ENCODE peak calls at places on chromosomes 12 and 14, in eight cellular contexts. One of them, this sample, is unnamed.

GRCh38 chr12:48296586-48297396 is 53.9 kb downstream of the ZNF641 start:
- DNase-seq in head of caudate nucleus: peak; percentile 93
- DNase-seq in COR-L47: no peak
- DNase-seq in neural progenitor cell: peak; percentile 88
- DNase-seq in AG20443: peak; percentile 74
- DNase-seq in NCI-H510A: no peak
- DNase-seq in stimulated activated CD4-positive, alpha-beta T cell treated with anti-CD3 and anti-CD28 coated beads, TNF-alpha, amount 100 ng/mL, for 1 hour: peak; percentile 34
- DNase-seq in NCI-H146: no peak
- DNase-seq in this sample: peak; percentile 78

GRCh38 chr12:32877670-32878459 is 18.7 kb downstream of the PKP2 start:
- DNase-seq in head of caudate nucleus: no peak
- DNase-seq in COR-L47: peak; percentile 50
- DNase-seq in neural progenitor cell: no peak
- DNase-seq in AG20443: no peak
- DNase-seq in NCI-H510A: no peak
- DNase-seq in stimulated activated CD4-positive, alpha-beta T cell treated with anti-CD3 and anti-CD28 coated beads, TNF-alpha, amount 100 ng/mL, for 1 hour: no peak
- DNase-seq in NCI-H146: peak; percentile 14
- DNase-seq in this sample: peak; percentile 58

GRCh38 chr14:21923820-21924219 is 250.2 kb upstream of the OR4E1 start:
- DNase-seq in head of caudate nucleus: no peak
- DNase-seq in COR-L47: no peak
- DNase-seq in neural progenitor cell: no peak
- DNase-seq in AG20443: no peak
- DNase-seq in NCI-H510A: no peak
- DNase-seq in stimulated activated CD4-positive, alpha-beta T cell treated with anti-CD3 and anti-CD28 coated beads, TNF-alpha, amount 100 ng/mL, for 1 hour: no peak
- DNase-seq in NCI-H146: no peak
- DNase-seq in this sample: no peak

GRCh38 chr12:12008232-12008850 is 62.4 kb upstream of the BCL2L14 start:
- DNase-seq in head of caudate nucleus: no peak
- DNase-seq in COR-L47: no peak
- DNase-seq in neural progenitor cell: peak; percentile 27
- DNase-seq in AG20443: no peak
- DNase-seq in NCI-H510A: no peak
- DNase-seq in stimulated activated CD4-positive, alpha-beta T cell treated with anti-CD3 and anti-CD28 coated beads, TNF-alpha, amount 100 ng/mL, for 1 hour: no peak
- DNase-seq in NCI-H146: peak; percentile 31
- DNase-seq in this sample: no peak

GRCh38 chr14:105240811-105241576 is 7.3 kb upstream of the BTBD6 start:
- DNase-seq in head of caudate nucleus: no peak
- DNase-seq in COR-L47: no peak
- DNase-seq in neural progenitor cell: no peak
- DNase-seq in AG20443: no peak
- DNase-seq in NCI-H510A: no peak
- DNase-seq in stimulated activated CD4-positive, alpha-beta T cell treated with anti-CD3 and anti-CD28 coated beads, TNF-alpha, amount 100 ng/mL, for 1 hour: no peak
- DNase-seq in NCI-H146: no peak
- DNase-seq in this sample: no peak

GRCh38 chr12:12870454-12870853 is 20.9 kb upstream of the GPRC5A start:
- DNase-seq in head of caudate nucleus: no peak
- DNase-seq in COR-L47: no peak
- DNase-seq in neural progenitor cell: no peak
- DNase-seq in AG20443: peak; percentile 38
- DNase-seq in NCI-H510A: no peak
- DNase-seq in stimulated activated CD4-positive, alpha-beta T cell treated with anti-CD3 and anti-CD28 coated beads, TNF-alpha, amount 100 ng/mL, for 1 hour: no peak
- DNase-seq in NCI-H146: no peak
- DNase-seq in this sample: peak; percentile 61

GRCh38 chr14:102255401-102256190 is 49.4 kb downstream of the MOK start:
- DNase-seq in head of caudate nucleus: no peak
- DNase-seq in COR-L47: no peak
- DNase-seq in neural progenitor cell: no peak
- DNase-seq in AG20443: no peak
- DNase-seq in NCI-H510A: no peak
- DNase-seq in stimulated activated CD4-positive, alpha-beta T cell treated with anti-CD3 and anti-CD28 coated beads, TNF-alpha, amount 100 ng/mL, for 1 hour: no peak
- DNase-seq in NCI-H146: no peak
- DNase-seq in this sample: peak; percentile 68

GRCh38 chr14:78182722-78183121 is 12.5 kb downstream of the NRXN3 start:
- DNase-seq in head of caudate nucleus: no peak
- DNase-seq in COR-L47: peak; percentile 64
- DNase-seq in neural progenitor cell: no peak
- DNase-seq in AG20443: no peak
- DNase-seq in NCI-H510A: no peak
- DNase-seq in stimulated activated CD4-positive, alpha-beta T cell treated with anti-CD3 and anti-CD28 coated beads, TNF-alpha, amount 100 ng/mL, for 1 hour: no peak
- DNase-seq in NCI-H146: peak; percentile 31
- DNase-seq in this sample: no peak

GRCh38 chr12:110699591-110700445 is 10.9 kb upstream of the HVCN1 start:
- DNase-seq in head of caudate nucleus: no peak
- DNase-seq in COR-L47: no peak
- DNase-seq in neural progenitor cell: peak; percentile 40
- DNase-seq in AG20443: no peak
- DNase-seq in NCI-H510A: no peak
- DNase-seq in stimulated activated CD4-positive, alpha-beta T cell treated with anti-CD3 and anti-CD28 coated beads, TNF-alpha, amount 100 ng/mL, for 1 hour: no peak
- DNase-seq in NCI-H146: peak; percentile 46
- DNase-seq in this sample: no peak

GRCh38 chr12:96274331-96274730 is 80.2 kb downstream of the ELK3 start:
- DNase-seq in head of caudate nucleus: no peak
- DNase-seq in COR-L47: no peak
- DNase-seq in neural progenitor cell: no peak
- DNase-seq in AG20443: no peak
- DNase-seq in NCI-H510A: no peak
- DNase-seq in stimulated activated CD4-positive, alpha-beta T cell treated with anti-CD3 and anti-CD28 coated beads, TNF-alpha, amount 100 ng/mL, for 1 hour: no peak
- DNase-seq in NCI-H146: no peak
- DNase-seq in this sample: no peak

GRCh38 chr12:130504110-130504835 is 166.6 kb downstream of the PIWIL1 start:
- DNase-seq in head of caudate nucleus: no peak
- DNase-seq in COR-L47: no peak
- DNase-seq in neural progenitor cell: peak; percentile 57
- DNase-seq in AG20443: no peak
- DNase-seq in NCI-H510A: peak; percentile 5
- DNase-seq in stimulated activated CD4-positive, alpha-beta T cell treated with anti-CD3 and anti-CD28 coated beads, TNF-alpha, amount 100 ng/mL, for 1 hour: no peak
- DNase-seq in NCI-H146: no peak
- DNase-seq in this sample: no peak

GRCh38 chr14:43090380-43090779 is 1416.7 kb downstream of the FSCB start:
- DNase-seq in head of caudate nucleus: no peak
- DNase-seq in COR-L47: no peak
- DNase-seq in neural progenitor cell: no peak
- DNase-seq in AG20443: no peak
- DNase-seq in NCI-H510A: no peak
- DNase-seq in stimulated activated CD4-positive, alpha-beta T cell treated with anti-CD3 and anti-CD28 coated beads, TNF-alpha, amount 100 ng/mL, for 1 hour: no peak
- DNase-seq in NCI-H146: no peak
- DNase-seq in this sample: no peak

GRCh38 chr12:25054783-25055144 is 105.9 kb upstream of the BCAT1 start:
- DNase-seq in head of caudate nucleus: no peak
- DNase-seq in COR-L47: no peak
- DNase-seq in neural progenitor cell: no peak
- DNase-seq in AG20443: no peak
- DNase-seq in NCI-H510A: no peak
- DNase-seq in stimulated activated CD4-positive, alpha-beta T cell treated with anti-CD3 and anti-CD28 coated beads, TNF-alpha, amount 100 ng/mL, for 1 hour: peak; percentile 17
- DNase-seq in NCI-H146: no peak
- DNase-seq in this sample: peak; percentile 43

GRCh38 chr14:55599250-55599879 is 19.4 kb downstream of the KTN1 start:
- DNase-seq in head of caudate nucleus: no peak
- DNase-seq in COR-L47: no peak
- DNase-seq in neural progenitor cell: no peak
- DNase-seq in AG20443: no peak
- DNase-seq in NCI-H510A: peak; percentile 64
- DNase-seq in stimulated activated CD4-positive, alpha-beta T cell treated with anti-CD3 and anti-CD28 coated beads, TNF-alpha, amount 100 ng/mL, for 1 hour: no peak
- DNase-seq in NCI-H146: peak; percentile 81
- DNase-seq in this sample: no peak

GRCh38 chr14:102751088-102751487 is 26.2 kb upstream of the TRAF3 start:
- DNase-seq in head of caudate nucleus: no peak
- DNase-seq in COR-L47: no peak
- DNase-seq in neural progenitor cell: no peak
- DNase-seq in AG20443: no peak
- DNase-seq in NCI-H510A: no peak
- DNase-seq in stimulated activated CD4-positive, alpha-beta T cell treated with anti-CD3 and anti-CD28 coated beads, TNF-alpha, amount 100 ng/mL, for 1 hour: no peak
- DNase-seq in NCI-H146: no peak
- DNase-seq in this sample: no peak

GRCh38 chr12:11630046-11630706 is 19.3 kb upstream of the ETV6 start:
- DNase-seq in head of caudate nucleus: no peak
- DNase-seq in COR-L47: peak; percentile 12
- DNase-seq in neural progenitor cell: peak; percentile 51
- DNase-seq in AG20443: no peak
- DNase-seq in NCI-H510A: peak; percentile 78
- DNase-seq in stimulated activated CD4-positive, alpha-beta T cell treated with anti-CD3 and anti-CD28 coated beads, TNF-alpha, amount 100 ng/mL, for 1 hour: no peak
- DNase-seq in NCI-H146: peak; percentile 43
- DNase-seq in this sample: peak; percentile 51

GRCh38 chr12:26056335-26056734 is 68.5 kb downstream of the BHLHE41 start:
- DNase-seq in head of caudate nucleus: no peak
- DNase-seq in COR-L47: no peak
- DNase-seq in neural progenitor cell: no peak
- DNase-seq in AG20443: no peak
- DNase-seq in NCI-H510A: no peak
- DNase-seq in stimulated activated CD4-positive, alpha-beta T cell treated with anti-CD3 and anti-CD28 coated beads, TNF-alpha, amount 100 ng/mL, for 1 hour: no peak
- DNase-seq in NCI-H146: no peak
- DNase-seq in this sample: peak; percentile 56

GRCh38 chr12:9134981-9135628 is 19.4 kb upstream of the A2M start:
- DNase-seq in head of caudate nucleus: no peak
- DNase-seq in COR-L47: no peak
- DNase-seq in neural progenitor cell: no peak
- DNase-seq in AG20443: no peak
- DNase-seq in NCI-H510A: no peak
- DNase-seq in stimulated activated CD4-positive, alpha-beta T cell treated with anti-CD3 and anti-CD28 coated beads, TNF-alpha, amount 100 ng/mL, for 1 hour: no peak
- DNase-seq in NCI-H146: peak; percentile 28
- DNase-seq in this sample: peak; percentile 21

GRCh38 chr12:113862570-113863454 is 103.3 kb downstream of the RBM19 start:
- DNase-seq in head of caudate nucleus: no peak
- DNase-seq in COR-L47: peak; percentile 77
- DNase-seq in neural progenitor cell: no peak
- DNase-seq in AG20443: peak; percentile 86
- DNase-seq in NCI-H510A: no peak
- DNase-seq in stimulated activated CD4-positive, alpha-beta T cell treated with anti-CD3 and anti-CD28 coated beads, TNF-alpha, amount 100 ng/mL, for 1 hour: no peak
- DNase-seq in NCI-H146: peak; percentile 86
- DNase-seq in this sample: peak; percentile 95

GRCh38 chr12:44581642-44582242 is 294.4 kb downstream of the NELL2 start:
- DNase-seq in head of caudate nucleus: no peak
- DNase-seq in COR-L47: no peak
- DNase-seq in neural progenitor cell: peak; percentile 72
- DNase-seq in AG20443: no peak
- DNase-seq in NCI-H510A: no peak
- DNase-seq in stimulated activated CD4-positive, alpha-beta T cell treated with anti-CD3 and anti-CD28 coated beads, TNF-alpha, amount 100 ng/mL, for 1 hour: no peak
- DNase-seq in NCI-H146: no peak
- DNase-seq in this sample: no peak

GRCh38 chr14:90397401-90398314 is 829 bp downstream of the CALM1 start:
- DNase-seq in head of caudate nucleus: peak; percentile 61
- DNase-seq in COR-L47: peak; percentile 89
- DNase-seq in neural progenitor cell: peak; percentile 78
- DNase-seq in AG20443: peak; percentile 73
- DNase-seq in NCI-H510A: peak; percentile 52
- DNase-seq in stimulated activated CD4-positive, alpha-beta T cell treated with anti-CD3 and anti-CD28 coated beads, TNF-alpha, amount 100 ng/mL, for 1 hour: peak; percentile 36
- DNase-seq in NCI-H146: peak; percentile 86
- DNase-seq in this sample: no peak

GRCh38 chr12:108129017-108129812 is at the start of gene WSCD2:
- DNase-seq in head of caudate nucleus: peak; percentile 59
- DNase-seq in COR-L47: peak; percentile 45
- DNase-seq in neural progenitor cell: peak; percentile 96
- DNase-seq in AG20443: peak; percentile 53
- DNase-seq in NCI-H510A: peak; percentile 26
- DNase-seq in stimulated activated CD4-positive, alpha-beta T cell treated with anti-CD3 and anti-CD28 coated beads, TNF-alpha, amount 100 ng/mL, for 1 hour: no peak
- DNase-seq in NCI-H146: peak; percentile 36
- DNase-seq in this sample: peak; percentile 17

GRCh38 chr14:96096639-96097610 is 57.8 kb downstream of the C14orf132 start:
- DNase-seq in head of caudate nucleus: no peak
- DNase-seq in COR-L47: no peak
- DNase-seq in neural progenitor cell: no peak
- DNase-seq in AG20443: no peak
- DNase-seq in NCI-H510A: no peak
- DNase-seq in stimulated activated CD4-positive, alpha-beta T cell treated with anti-CD3 and anti-CD28 coated beads, TNF-alpha, amount 100 ng/mL, for 1 hour: no peak
- DNase-seq in NCI-H146: no peak
- DNase-seq in this sample: peak; percentile 53

GRCh38 chr12:122651520-122652224 is 51.5 kb downstream of the HCAR2 start:
- DNase-seq in head of caudate nucleus: no peak
- DNase-seq in COR-L47: no peak
- DNase-seq in neural progenitor cell: no peak
- DNase-seq in AG20443: no peak
- DNase-seq in NCI-H510A: no peak
- DNase-seq in stimulated activated CD4-positive, alpha-beta T cell treated with anti-CD3 and anti-CD28 coated beads, TNF-alpha, amount 100 ng/mL, for 1 hour: no peak
- DNase-seq in NCI-H146: no peak
- DNase-seq in this sample: no peak

GRCh38 chr12:95182868-95183415 is 34.3 kb downstream of the FGD6 start:
- DNase-seq in head of caudate nucleus: no peak
- DNase-seq in COR-L47: no peak
- DNase-seq in neural progenitor cell: no peak
- DNase-seq in AG20443: peak; percentile 67
- DNase-seq in NCI-H510A: no peak
- DNase-seq in stimulated activated CD4-positive, alpha-beta T cell treated with anti-CD3 and anti-CD28 coated beads, TNF-alpha, amount 100 ng/mL, for 1 hour: no peak
- DNase-seq in NCI-H146: no peak
- DNase-seq in this sample: peak; percentile 52

GRCh38 chr14:69614592-69614991 is 3.2 kb downstream of the SUSD6 start:
- DNase-seq in head of caudate nucleus: peak; percentile 33
- DNase-seq in COR-L47: no peak
- DNase-seq in neural progenitor cell: no peak
- DNase-seq in AG20443: no peak
- DNase-seq in NCI-H510A: no peak
- DNase-seq in stimulated activated CD4-positive, alpha-beta T cell treated with anti-CD3 and anti-CD28 coated beads, TNF-alpha, amount 100 ng/mL, for 1 hour: no peak
- DNase-seq in NCI-H146: no peak
- DNase-seq in this sample: no peak

GRCh38 chr12:52795694-52796428 is at the start of gene KRT3:
- DNase-seq in head of caudate nucleus: no peak
- DNase-seq in COR-L47: no peak
- DNase-seq in neural progenitor cell: no peak
- DNase-seq in AG20443: no peak
- DNase-seq in NCI-H510A: peak; percentile 24
- DNase-seq in stimulated activated CD4-positive, alpha-beta T cell treated with anti-CD3 and anti-CD28 coated beads, TNF-alpha, amount 100 ng/mL, for 1 hour: no peak
- DNase-seq in NCI-H146: peak; percentile 31
- DNase-seq in this sample: no peak

GRCh38 chr12:110253176-110253575 is 27.9 kb upstream of the ATP2A2 start:
- DNase-seq in head of caudate nucleus: no peak
- DNase-seq in COR-L47: no peak
- DNase-seq in neural progenitor cell: no peak
- DNase-seq in AG20443: peak; percentile 45
- DNase-seq in NCI-H510A: no peak
- DNase-seq in stimulated activated CD4-positive, alpha-beta T cell treated with anti-CD3 and anti-CD28 coated beads, TNF-alpha, amount 100 ng/mL, for 1 hour: no peak
- DNase-seq in NCI-H146: no peak
- DNase-seq in this sample: no peak

GRCh38 chr12:109482894-109483293 is 5.5 kb downstream of the UBE3B start:
- DNase-seq in head of caudate nucleus: no peak
- DNase-seq in COR-L47: no peak
- DNase-seq in neural progenitor cell: no peak
- DNase-seq in AG20443: no peak
- DNase-seq in NCI-H510A: no peak
- DNase-seq in stimulated activated CD4-positive, alpha-beta T cell treated with anti-CD3 and anti-CD28 coated beads, TNF-alpha, amount 100 ng/mL, for 1 hour: no peak
- DNase-seq in NCI-H146: no peak
- DNase-seq in this sample: no peak

GRCh38 chr14:101963611-101964296 is 619 bp upstream of the DYNC1H1 start:
- DNase-seq in head of caudate nucleus: no peak
- DNase-seq in COR-L47: no peak
- DNase-seq in neural progenitor cell: no peak
- DNase-seq in AG20443: no peak
- DNase-seq in NCI-H510A: no peak
- DNase-seq in stimulated activated CD4-positive, alpha-beta T cell treated with anti-CD3 and anti-CD28 coated beads, TNF-alpha, amount 100 ng/mL, for 1 hour: no peak
- DNase-seq in NCI-H146: no peak
- DNase-seq in this sample: no peak

GRCh38 chr12:120453060-120453761 is 7.0 kb downstream of the GATC start:
- DNase-seq in head of caudate nucleus: no peak
- DNase-seq in COR-L47: no peak
- DNase-seq in neural progenitor cell: no peak
- DNase-seq in AG20443: no peak
- DNase-seq in NCI-H510A: no peak
- DNase-seq in stimulated activated CD4-positive, alpha-beta T cell treated with anti-CD3 and anti-CD28 coated beads, TNF-alpha, amount 100 ng/mL, for 1 hour: no peak
- DNase-seq in NCI-H146: no peak
- DNase-seq in this sample: no peak

GRCh38 chr12:66767454-66768002 is 88.7 kb upstream of the GRIP1 start:
- DNase-seq in head of caudate nucleus: no peak
- DNase-seq in COR-L47: no peak
- DNase-seq in neural progenitor cell: no peak
- DNase-seq in AG20443: no peak
- DNase-seq in NCI-H510A: no peak
- DNase-seq in stimulated activated CD4-positive, alpha-beta T cell treated with anti-CD3 and anti-CD28 coated beads, TNF-alpha, amount 100 ng/mL, for 1 hour: no peak
- DNase-seq in NCI-H146: peak; percentile 16
- DNase-seq in this sample: no peak

GRCh38 chr12:76010732-76011458 is 20.7 kb downstream of the PHLDA1 start:
- DNase-seq in head of caudate nucleus: no peak
- DNase-seq in COR-L47: no peak
- DNase-seq in neural progenitor cell: peak; percentile 25
- DNase-seq in AG20443: peak; percentile 25
- DNase-seq in NCI-H510A: no peak
- DNase-seq in stimulated activated CD4-positive, alpha-beta T cell treated with anti-CD3 and anti-CD28 coated beads, TNF-alpha, amount 100 ng/mL, for 1 hour: no peak
- DNase-seq in NCI-H146: peak; percentile 26
- DNase-seq in this sample: no peak